ENCODE peak calls at places on chromosomes 12 and 14, in seven cellular contexts. B, S, H, P, N, X and T are unnamed samples.

GRCh38 chr12:15720299-15720698 is 68.9 kb downstream of the EPS8 start:
- DNase-seq in P (no peak), X (no peak), B (no peak), H (no peak), N (no peak), S (no peak), T (no peak)

GRCh38 chr14:101074124-101075024 is 170.9 kb upstream of the RTL1 start:
- DNase-seq in B (no peak), H (peak), P (no peak), S (no peak), N (peak), X (no peak), T (peak)

GRCh38 chr12:93773122-93773871 is 96.1 kb downstream of the CRADD start:
- DNase-seq in P (no peak), B (no peak), N (peak), S (no peak), H (no peak), X (no peak), T (no peak)

GRCh38 chr12:1122803-1123202 is 131.8 kb downstream of the ERC1 start:
- DNase-seq in H (no peak), B (no peak), X (no peak), S (no peak), N (no peak), P (no peak), T (no peak)

GRCh38 chr12:48811454-48812090 is 6.7 kb upstream of the CACNB3 start:
- DNase-seq in P (no peak), X (no peak), S (no peak), N (no peak), B (no peak), H (no peak), T (no peak)

GRCh38 chr12:95918194-95918993 is 24.0 kb downstream of the CCDC38 start:
- DNase-seq in B (peak), X (peak), N (peak), P (no peak), H (peak), S (peak), T (peak)

GRCh38 chr12:94290353-94290752 is 142.0 kb downstream of the PLXNC1 start:
- DNase-seq in P (no peak), S (no peak), X (peak), H (no peak), B (no peak), N (no peak), T (no peak)

GRCh38 chr14:104546591-104547309 is 32.8 kb upstream of the C14orf180 start:
- DNase-seq in B (no peak), X (no peak), H (peak), S (no peak), N (no peak), P (no peak), T (no peak)

DNA sequence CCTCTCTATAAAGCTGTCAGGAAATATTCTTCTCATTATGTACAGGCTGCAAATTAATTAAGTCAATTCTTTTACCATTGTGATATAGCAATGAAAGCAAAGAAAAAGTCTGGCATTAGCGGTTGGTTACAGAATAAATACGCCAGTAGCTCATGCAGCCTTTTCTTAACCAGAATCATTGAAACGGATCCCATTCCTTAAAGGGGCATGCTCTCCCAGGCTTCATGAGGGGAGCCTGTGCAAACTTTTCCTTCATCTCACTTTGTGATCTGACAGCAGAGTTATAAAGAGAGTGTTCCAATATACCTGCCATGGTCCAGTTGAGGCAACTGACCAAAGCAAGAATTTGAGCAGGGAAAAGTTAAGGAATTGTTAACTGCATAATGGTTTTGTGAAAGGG is 337.7 kb downstream of the EMP1 start:
- DNase-seq in H (no peak), X (no peak), B (no peak), P (no peak), N (no peak), S (no peak), T (no peak)
- H3K4me3 ChIP-seq in H (no peak), X (no peak), B (no peak), P (no peak), N (no peak), S (no peak), T (no peak)

GRCh38 chr12:124862768-124863408 is 776 bp downstream of the SCARB1 start:
- DNase-seq in N (peak), X (peak), P (no peak), B (no peak), H (peak), S (no peak), T (no peak)

GRCh38 chr12:124865728-124866127 is 2.1 kb upstream of the SCARB1 start:
- DNase-seq in P (no peak), S (no peak), H (no peak), X (no peak), B (no peak), N (no peak), T (no peak)

GRCh38 chr12:124861898-124862676 is 1.6 kb downstream of the SCARB1 start:
- DNase-seq in H (no peak), X (no peak), B (no peak), P (no peak), N (no peak), S (no peak), T (no peak)

GRCh38 chr12:124864326-124864752 is 675 bp upstream of the SCARB1 start:
- DNase-seq in X (no peak), B (no peak), H (no peak), S (no peak), P (no peak), N (no peak), T (no peak)

DNA sequence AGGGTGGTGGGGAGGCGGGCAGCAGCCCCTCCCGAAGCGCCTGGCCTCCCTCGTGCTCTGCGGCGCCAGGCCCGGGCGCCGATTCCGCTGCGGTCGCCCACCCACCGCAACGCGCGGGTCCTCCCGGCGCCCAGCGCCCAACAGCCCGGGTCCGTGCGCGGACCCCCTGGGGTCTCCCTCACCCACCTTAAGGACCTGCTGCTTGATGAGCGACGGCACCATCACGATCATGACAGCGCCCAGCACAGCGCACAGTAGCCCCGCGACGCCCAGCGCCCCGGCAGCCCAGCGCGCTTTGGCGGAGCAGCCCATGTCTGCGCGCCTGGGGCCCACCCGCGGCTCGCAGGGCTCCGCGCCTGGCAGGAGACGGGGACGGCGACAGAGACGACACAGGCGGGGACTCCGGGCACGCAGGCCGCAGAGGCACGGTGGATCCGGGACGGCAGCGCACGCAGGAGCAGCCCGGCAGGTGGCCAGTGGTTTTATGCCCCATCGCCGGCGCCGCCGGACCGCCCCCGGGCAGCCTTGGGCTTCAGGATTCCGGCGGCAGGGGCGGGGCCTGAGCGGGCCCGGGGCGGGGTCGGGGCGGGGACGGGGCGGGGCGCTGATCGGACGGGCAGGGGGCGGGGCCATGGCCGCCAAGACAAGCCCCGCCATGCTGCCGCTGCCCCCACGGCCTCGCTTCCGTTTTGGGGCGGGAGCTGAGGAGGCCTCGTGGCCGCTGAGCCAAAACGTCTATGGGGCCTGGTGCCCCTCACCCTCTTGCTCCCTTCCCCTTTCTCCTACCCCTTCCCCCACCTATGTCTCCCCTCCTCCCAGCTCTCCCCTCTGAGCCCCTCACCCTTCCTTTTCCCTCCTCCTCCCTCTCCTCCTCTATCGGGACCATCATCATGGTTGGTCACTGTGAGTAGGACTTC is at the start of gene SCARB1:
- DNase-seq in P (no peak), H (peak), B (peak), N (peak), X (peak), S (peak), T (peak)
- TF ChIP-seq POLR2A in P (peak), H (peak), B (peak), N (peak), X (peak), S (peak), T (no peak)

GRCh38 chr14:49892636-49893308 is at the start of gene ARF6:
- DNase-seq in P (peak), X (peak), B (peak), N (peak), H (peak), S (peak), T (peak)
- TF ChIP-seq CTCF in P (no peak), X (no peak), B (no peak), N (no peak), H (peak), S (peak), T (no peak)

DNA sequence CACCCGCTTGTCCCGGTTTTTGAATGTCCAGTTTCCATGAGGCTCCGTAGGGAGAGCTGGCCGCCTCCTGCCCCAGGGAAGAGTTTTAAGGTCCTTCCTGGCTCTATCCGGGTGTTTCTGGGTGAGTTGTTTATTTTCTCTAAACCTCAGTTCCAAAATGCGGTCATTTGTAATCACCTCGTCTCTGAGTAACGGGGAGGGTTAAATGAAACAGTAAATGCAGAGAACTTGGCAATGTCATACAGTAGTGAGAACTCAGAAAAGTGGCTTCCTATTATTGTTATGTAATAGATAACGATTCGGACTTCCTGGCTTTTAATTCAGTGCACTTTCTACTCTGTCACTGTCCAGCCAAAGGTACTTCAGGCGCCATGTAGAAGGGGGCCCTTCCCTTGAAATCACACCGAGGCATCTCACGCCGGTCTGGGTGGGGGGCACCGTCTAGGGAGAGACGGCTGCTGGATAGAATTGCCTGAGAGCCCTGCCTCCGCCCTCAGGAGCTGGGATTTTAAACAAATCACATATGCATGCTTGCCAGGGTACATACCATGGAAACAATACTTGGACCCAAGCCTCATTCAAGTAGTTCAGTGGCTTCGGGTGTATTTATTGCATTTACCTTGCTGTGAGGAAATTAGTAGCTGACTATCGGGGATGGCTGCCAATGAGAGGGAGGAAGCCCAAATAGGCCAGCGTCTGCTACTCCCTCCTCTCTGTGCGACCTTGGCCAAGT is 26.4 kb downstream of the NOS1 start:
- DNase-seq in B (peak), H (no peak), X (peak), S (no peak), N (no peak), P (no peak), T (no peak)
- H3K4me3 ChIP-seq in B (no peak), H (no peak), X (no peak), S (no peak), N (no peak), P (no peak), T (no peak)

DNA sequence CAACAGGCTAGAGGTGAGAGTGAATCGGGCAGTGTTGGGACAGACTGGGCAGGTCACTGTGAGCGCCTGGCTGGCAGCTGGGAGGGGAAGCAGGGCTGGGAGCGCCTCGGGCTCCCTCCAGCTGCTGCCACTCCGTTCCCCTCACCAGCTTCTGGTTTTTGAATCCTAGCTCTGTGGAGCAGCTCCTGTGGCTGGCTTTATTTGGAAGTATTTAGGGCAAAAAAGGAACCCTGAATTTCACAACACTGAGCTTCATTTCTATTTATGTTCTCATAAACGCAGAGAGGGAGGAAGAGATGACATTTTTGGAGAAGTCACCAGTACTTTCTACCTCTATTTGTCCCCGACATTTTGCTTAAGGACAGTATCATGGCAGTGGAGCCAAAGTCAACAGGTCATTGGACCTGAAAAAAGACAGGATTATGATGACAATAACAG is 63.9 kb upstream of the ACTN1 start:
- DNase-seq in N (peak), H (no peak), X (peak), B (peak), S (peak), P (no peak), T (peak)
- TF ChIP-seq POLR2A in N (peak), H (no peak), X (no peak), B (no peak), S (no peak), P (no peak), T (no peak)

DNA sequence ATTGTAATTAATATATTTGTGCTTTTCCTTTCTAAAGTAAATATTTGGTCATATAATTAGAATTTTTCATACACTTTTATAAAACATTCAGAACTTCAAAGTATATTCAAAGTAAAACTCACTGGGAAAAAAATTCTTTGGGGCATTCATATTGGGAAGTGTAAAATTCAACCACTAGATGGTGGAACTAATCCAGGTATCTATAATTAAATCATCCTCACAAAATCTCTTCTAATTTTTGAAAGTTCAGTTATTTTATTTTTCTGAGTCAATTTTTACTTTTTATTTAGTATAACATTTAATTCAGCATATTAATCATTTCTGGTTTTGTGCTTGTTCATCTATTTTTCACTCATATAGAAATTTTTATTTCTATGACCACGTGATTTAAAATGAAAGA is 81.0 kb downstream of the NTS start:
- DNase-seq in X (no peak), H (no peak), N (no peak), B (no peak), S (no peak), P (no peak), T (no peak)
- TF ChIP-seq CTCF in X (no peak), H (no peak), N (no peak), B (peak), S (no peak), P (no peak), T (no peak)

GRCh38 chr12:112540021-112540420 is 121.3 kb downstream of the PTPN11 start:
- DNase-seq in H (no peak), X (no peak), N (no peak), P (no peak), B (no peak), S (no peak), T (no peak)
- H3K4me3 ChIP-seq in H (no peak), X (no peak), N (no peak), P (no peak), B (no peak), S (no peak), T (no peak)

DNA sequence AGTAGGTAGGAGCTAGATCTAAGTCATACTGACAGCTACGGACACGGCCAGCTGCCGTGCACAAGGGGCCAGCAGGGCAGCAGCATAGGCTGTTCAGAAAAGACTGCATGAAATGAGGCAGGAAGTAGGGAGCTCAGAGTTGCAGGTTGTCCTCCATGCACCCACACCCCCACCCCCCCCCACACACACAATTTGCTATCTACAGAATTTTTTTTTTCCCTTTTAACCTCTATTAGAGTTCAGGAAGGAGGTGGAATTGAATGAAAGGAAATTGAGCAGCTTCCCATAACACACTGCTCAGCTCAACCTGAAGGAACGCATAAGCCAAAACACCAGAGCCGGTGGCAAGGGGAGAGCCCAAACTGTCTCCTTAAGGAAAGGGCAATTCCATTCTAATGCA is 74.1 kb downstream of the NUAK1 start:
- DNase-seq in H (no peak), P (no peak), N (no peak), B (no peak), X (no peak), S (no peak), T (no peak)
- TF ChIP-seq POLR2A in H (no peak), P (no peak), N (no peak), B (no peak), X (no peak), S (no peak), T (no peak)

GRCh38 chr12:10873374-10873773 is 10.7 kb downstream of the PRH1 start:
- DNase-seq in B (no peak), X (no peak), S (no peak), H (no peak), P (no peak), N (no peak), T (no peak)

GRCh38 chr12:10867381-10867780 is 16.7 kb downstream of the PRH1 start:
- DNase-seq in X (no peak), S (no peak), B (no peak), P (no peak), H (no peak), N (no peak), T (no peak)
- TF ChIP-seq CTCF in X (no peak), S (no peak), B (peak), P (no peak), H (peak), N (no peak), T (no peak)

DNA sequence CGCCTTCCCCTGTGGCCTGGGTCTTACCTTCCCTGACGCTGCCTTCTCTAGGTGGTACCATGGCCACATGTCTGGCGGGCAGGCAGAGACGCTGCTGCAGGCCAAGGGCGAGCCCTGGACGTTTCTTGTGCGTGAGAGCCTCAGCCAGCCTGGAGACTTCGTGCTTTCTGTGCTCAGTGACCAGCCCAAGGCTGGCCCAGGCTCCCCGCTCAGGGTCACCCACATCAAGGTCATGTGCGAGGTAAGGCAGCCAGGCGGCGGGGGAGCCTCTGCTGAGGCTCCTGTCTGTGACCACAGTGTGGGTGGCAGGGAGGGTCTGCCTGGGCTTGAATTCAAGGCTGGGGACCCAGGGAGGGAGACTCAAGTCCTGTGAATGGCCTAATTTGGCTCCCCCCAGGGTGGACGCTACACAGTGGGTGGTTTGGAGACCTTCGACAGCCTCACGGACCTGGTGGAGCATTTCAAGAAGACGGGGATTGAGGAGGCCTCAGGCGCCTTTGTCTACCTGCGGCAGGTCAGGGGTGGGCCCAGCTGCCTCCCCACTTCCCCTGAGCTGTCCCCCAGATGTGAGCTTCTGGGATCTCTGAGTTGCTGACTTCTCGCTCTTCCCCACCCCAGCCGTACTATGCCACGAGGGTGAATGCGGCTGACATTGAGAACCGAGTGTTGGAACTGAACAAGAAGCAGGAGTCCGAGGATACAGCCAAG is 3.8 kb downstream of the PTPN6 start:
- DNase-seq in P (no peak), B (no peak), H (peak), X (no peak), N (peak), S (no peak), T (no peak)
- H3K4me3 ChIP-seq in P (no peak), B (no peak), H (peak), X (no peak), N (no peak), S (no peak), T (no peak)